ENCODE peak calls at places on chromosomes 5 and 9, in six cellular contexts. One of them, this sample, is unnamed.

GRCh38 chr5:126368239-126368812 is 54.9 kb upstream of the GRAMD2B start:
- DNase-seq in WTC11: peak; percentile 44
- DNase-seq in K562: no peak
- DNase-seq in A549: no peak
- DNase-seq in H1: peak; percentile 39
- DNase-seq in HepG2: peak; percentile 28
- DNase-seq in this sample: no peak

GRCh38 chr9:94946256-94946655 is 219.8 kb downstream of the AOPEP start:
- DNase-seq in WTC11: no peak
- DNase-seq in K562: no peak
- DNase-seq in A549: no peak
- DNase-seq in H1: no peak
- DNase-seq in HepG2: no peak
- DNase-seq in this sample: no peak

GRCh38 chr5:25339541-25339940 is 694.8 kb upstream of the CDH10 start:
- DNase-seq in WTC11: no peak
- DNase-seq in K562: no peak
- DNase-seq in A549: no peak
- DNase-seq in H1: no peak
- DNase-seq in HepG2: no peak
- DNase-seq in this sample: no peak

GRCh38 chr9:107975426-107976010 is 485.9 kb upstream of the KLF4 start:
- DNase-seq in WTC11: no peak
- DNase-seq in K562: no peak
- DNase-seq in A549: no peak
- DNase-seq in H1: no peak
- DNase-seq in HepG2: no peak
- DNase-seq in this sample: no peak

GRCh38 chr5:68140763-68141162 is 74.8 kb upstream of the PIK3R1 start:
- DNase-seq in WTC11: no peak
- DNase-seq in K562: no peak
- DNase-seq in A549: no peak
- DNase-seq in H1: no peak
- DNase-seq in HepG2: no peak
- DNase-seq in this sample: no peak

GRCh38 chr5:137395011-137395755 is 103.9 kb downstream of the SPOCK1 start:
- DNase-seq in WTC11: no peak
- DNase-seq in K562: no peak
- DNase-seq in A549: no peak
- DNase-seq in H1: no peak
- DNase-seq in HepG2: no peak
- DNase-seq in this sample: peak; percentile 20

GRCh38 chr9:3912260-3912659 is 386.5 kb upstream of the RFX3 start:
- DNase-seq in WTC11: no peak
- DNase-seq in K562: no peak
- DNase-seq in A549: no peak
- DNase-seq in H1: no peak
- DNase-seq in HepG2: no peak
- DNase-seq in this sample: no peak

GRCh38 chr9:134936021-134936761 is 18.5 kb upstream of the FCN1 start:
- DNase-seq in WTC11: no peak
- DNase-seq in K562: peak; percentile 45
- DNase-seq in A549: no peak
- DNase-seq in H1: no peak
- DNase-seq in HepG2: no peak
- DNase-seq in this sample: no peak

GRCh38 chr9:70411141-70411929 is 3.1 kb downstream of the KLF9 start:
- DNase-seq in WTC11: no peak
- DNase-seq in K562: peak; percentile 45
- DNase-seq in A549: no peak
- DNase-seq in H1: no peak
- DNase-seq in HepG2: peak; percentile 9
- DNase-seq in this sample: peak; percentile 77

GRCh38 chr5:154771383-154771901 is 16.3 kb downstream of the LARP1 start:
- DNase-seq in WTC11: peak; percentile 36
- DNase-seq in K562: no peak
- DNase-seq in A549: no peak
- DNase-seq in H1: no peak
- DNase-seq in HepG2: no peak
- DNase-seq in this sample: peak; percentile 78

GRCh38 chr9:107932601-107933000 is 443.0 kb upstream of the KLF4 start:
- DNase-seq in WTC11: no peak
- DNase-seq in K562: no peak
- DNase-seq in A549: no peak
- DNase-seq in H1: no peak
- DNase-seq in HepG2: no peak
- DNase-seq in this sample: no peak

GRCh38 chr9:128887914-128888350 is 6.0 kb downstream of the LRRC8A start:
- DNase-seq in WTC11: peak; percentile 81
- DNase-seq in K562: no peak
- DNase-seq in A549: no peak
- DNase-seq in H1: peak; percentile 70
- DNase-seq in HepG2: no peak
- DNase-seq in this sample: peak; percentile 81

GRCh38 chr9:117184173-117184572 is 230.7 kb downstream of the ASTN2 start:
- DNase-seq in WTC11: no peak
- DNase-seq in K562: no peak
- DNase-seq in A549: no peak
- DNase-seq in H1: no peak
- DNase-seq in HepG2: no peak
- DNase-seq in this sample: no peak

GRCh38 chr5:9617739-9618504 is 12.2 kb downstream of the TAS2R1 start:
- DNase-seq in WTC11: no peak
- DNase-seq in K562: no peak
- DNase-seq in A549: no peak
- DNase-seq in H1: no peak
- DNase-seq in HepG2: no peak
- DNase-seq in this sample: no peak

GRCh38 chr5:1512541-1513291 is 11.0 kb downstream of the LPCAT1 start:
- DNase-seq in WTC11: peak; percentile 3
- DNase-seq in K562: no peak
- DNase-seq in A549: no peak
- DNase-seq in H1: no peak
- DNase-seq in HepG2: no peak
- DNase-seq in this sample: no peak

GRCh38 chr5:172789687-172790495 is 18.9 kb upstream of the DUSP1 start:
- DNase-seq in WTC11: no peak
- DNase-seq in K562: no peak
- DNase-seq in A549: no peak
- DNase-seq in H1: no peak
- DNase-seq in HepG2: no peak
- DNase-seq in this sample: no peak

GRCh38 chr9:131502781-131503625 is at the start of gene POMT1:
- DNase-seq in WTC11: peak; percentile 87
- DNase-seq in K562: peak; percentile 97
- DNase-seq in A549: peak; percentile 90
- DNase-seq in H1: peak; percentile 54
- DNase-seq in HepG2: peak; percentile 73
- DNase-seq in this sample: peak; percentile 86

GRCh38 chr5:148733601-148734438 is 79.5 kb upstream of the HTR4 start:
- DNase-seq in WTC11: peak; percentile 78
- DNase-seq in K562: peak; percentile 50
- DNase-seq in A549: peak; percentile 28
- DNase-seq in H1: peak; percentile 25
- DNase-seq in HepG2: peak; percentile 66
- DNase-seq in this sample: peak; percentile 83

GRCh38 chr5:168209987-168210386 is 81.5 kb upstream of the WWC1 start:
- DNase-seq in WTC11: no peak
- DNase-seq in K562: no peak
- DNase-seq in A549: no peak
- DNase-seq in H1: no peak
- DNase-seq in HepG2: no peak
- DNase-seq in this sample: no peak

GRCh38 chr5:168214071-168214470 is 77.4 kb upstream of the WWC1 start:
- DNase-seq in WTC11: no peak
- DNase-seq in K562: no peak
- DNase-seq in A549: no peak
- DNase-seq in H1: no peak
- DNase-seq in HepG2: no peak
- DNase-seq in this sample: no peak

GRCh38 chr5:168211245-168211644 is 80.2 kb upstream of the WWC1 start:
- DNase-seq in WTC11: no peak
- DNase-seq in K562: no peak
- DNase-seq in A549: no peak
- DNase-seq in H1: no peak
- DNase-seq in HepG2: no peak
- DNase-seq in this sample: no peak

GRCh38 chr5:168207450-168208029 is 83.9 kb upstream of the WWC1 start:
- DNase-seq in WTC11: no peak
- DNase-seq in K562: no peak
- DNase-seq in A549: no peak
- DNase-seq in H1: no peak
- DNase-seq in HepG2: no peak
- DNase-seq in this sample: no peak

GRCh38 chr5:168209561-168209960 is 81.9 kb upstream of the WWC1 start:
- DNase-seq in WTC11: no peak
- DNase-seq in K562: no peak
- DNase-seq in A549: no peak
- DNase-seq in H1: no peak
- DNase-seq in HepG2: no peak
- DNase-seq in this sample: peak; percentile 23
- TF ChIP-seq JUN in WTC11: no peak
- TF ChIP-seq JUN in K562: no peak
- TF ChIP-seq JUN in A549: no peak
- TF ChIP-seq JUN in H1: no peak
- TF ChIP-seq JUN in HepG2: no peak
- TF ChIP-seq JUN in this sample: no peak

GRCh38 chr5:26813235-26813634 is 225.2 kb downstream of the CDH9 start:
- DNase-seq in WTC11: peak; percentile 31
- DNase-seq in K562: no peak
- DNase-seq in A549: no peak
- DNase-seq in H1: no peak
- DNase-seq in HepG2: no peak
- DNase-seq in this sample: no peak
- TF ChIP-seq CTCF in WTC11: no peak
- TF ChIP-seq CTCF in K562: no peak
- TF ChIP-seq CTCF in A549: no peak
- TF ChIP-seq CTCF in H1: no peak
- TF ChIP-seq CTCF in HepG2: no peak
- TF ChIP-seq CTCF in this sample: no peak

DNA sequence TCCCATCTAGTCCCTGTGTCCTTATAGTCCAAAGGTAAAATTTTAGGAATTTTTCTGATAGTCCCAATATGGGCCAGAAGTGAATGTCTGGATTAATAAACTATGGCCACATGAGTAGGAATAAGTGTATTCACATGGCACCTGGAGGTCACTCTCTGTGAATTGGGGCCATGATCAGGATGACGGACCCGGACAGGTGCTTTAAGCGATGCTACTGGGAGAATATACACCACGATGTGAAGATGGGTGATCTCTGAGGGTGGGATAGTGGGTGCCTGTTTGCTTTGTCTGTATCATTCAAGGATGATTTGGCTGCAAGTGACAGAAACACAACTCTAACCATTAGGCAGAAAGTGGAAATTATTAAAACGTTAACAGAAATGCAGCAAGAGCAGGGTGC is 101.2 kb downstream of the UGCG start:
- DNase-seq in WTC11: no peak
- DNase-seq in K562: no peak
- DNase-seq in A549: no peak
- DNase-seq in H1: no peak
- DNase-seq in HepG2: no peak
- DNase-seq in this sample: no peak
- TF ChIP-seq JUN in WTC11: no peak
- TF ChIP-seq JUN in K562: no peak
- TF ChIP-seq JUN in A549: no peak
- TF ChIP-seq JUN in H1: no peak
- TF ChIP-seq JUN in HepG2: no peak
- TF ChIP-seq JUN in this sample: no peak

GRCh38 chr9:98383758-98384157 is 128.3 kb upstream of the TBC1D2 start:
- DNase-seq in WTC11: no peak
- DNase-seq in K562: peak; percentile 33
- DNase-seq in A549: no peak
- DNase-seq in H1: no peak
- DNase-seq in HepG2: no peak
- DNase-seq in this sample: no peak
- TF ChIP-seq CTCF in WTC11: no peak
- TF ChIP-seq CTCF in K562: peak; percentile 50
- TF ChIP-seq CTCF in A549: no peak
- TF ChIP-seq CTCF in H1: peak; percentile 47
- TF ChIP-seq CTCF in HepG2: no peak
- TF ChIP-seq CTCF in this sample: peak; percentile 11

GRCh38 chr9:114936566-114936965 is 6.2 kb upstream of the TNFSF8 start:
- DNase-seq in WTC11: no peak
- DNase-seq in K562: no peak
- DNase-seq in A549: no peak
- DNase-seq in H1: no peak
- DNase-seq in HepG2: no peak
- DNase-seq in this sample: no peak
- TF ChIP-seq JUN in WTC11: no peak
- TF ChIP-seq JUN in K562: no peak
- TF ChIP-seq JUN in A549: no peak
- TF ChIP-seq JUN in H1: no peak
- TF ChIP-seq JUN in HepG2: no peak
- TF ChIP-seq JUN in this sample: no peak